ENCODE peak calls at places on chromosomes 7 and 10, in nine cellular contexts. L is ovary, H is stomach, K is K562, S is SK-N-SH, M is tibial nerve, P is A549, F is transverse colon, J is H1. W is an unnamed sample. For H3K9me3 and H3K4me1, the result is how much of the 10 kb centered on the place peaks cover.

GRCh38 chr7:135557455-135558336 is at the start of gene NUP205:
- DNase-seq in J (peak), P (peak), L (peak), K (peak), M (peak), H (peak), F (peak), S (peak), W (peak)

GRCh38 chr7:152462995-152463713 is 27.4 kb upstream of the KMT2C start:
- DNase-seq in J (peak), L (no peak), P (no peak), M (no peak), F (no peak), H (no peak), S (no peak), K (no peak), W (no peak)

GRCh38 chr7:121083138-121083789 is 94.8 kb downstream of the CPED1 start:
- DNase-seq in J (no peak), L (no peak), H (no peak), S (no peak), F (no peak), P (no peak), M (no peak), K (peak), W (no peak)

GRCh38 chr7:16770657-16771329 is 17.2 kb downstream of the TSPAN13 start:
- DNase-seq in S (no peak), F (no peak), L (no peak), H (no peak), K (no peak), J (no peak), P (no peak), M (no peak), W (no peak)

GRCh38 chr10:86966008-86966654 is 2.2 kb upstream of the ADIRF start:
- DNase-seq in H (peak), J (no peak), F (no peak), S (no peak), M (no peak), L (no peak), P (no peak), K (no peak), W (peak)

GRCh38 chr10:22681783-22682183 is 32.6 kb downstream of the PIP4K2A start:
- DNase-seq in J (no peak), K (no peak), S (no peak), P (peak), M (no peak), H (no peak), L (no peak), F (no peak), W (no peak)

GRCh38 chr7:147829021-147829420 is 761.5 kb upstream of the C7orf33 start:
- DNase-seq in L (no peak), K (no peak), H (no peak), P (no peak), S (no peak), F (no peak), J (no peak), M (no peak), W (no peak)

GRCh38 chr7:4184653-4185052 is 497.4 kb upstream of the FOXK1 start:
- DNase-seq in S (no peak), P (no peak), K (no peak), F (no peak), J (no peak), H (no peak), L (no peak), M (no peak), W (no peak)

GRCh38 chr10:15097011-15097812 is at the start of gene RPP38:
- DNase-seq in P (peak), S (peak), J (peak), K (peak), F (peak), L (peak), H (peak), M (peak), W (peak)

GRCh38 chr7:5172196-5172800 is 17.7 kb upstream of the WIPI2 start:
- DNase-seq in H (no peak), M (no peak), P (no peak), F (no peak), K (no peak), J (no peak), L (no peak), S (no peak), W (no peak)

GRCh38 chr10:22219308-22219707 is 1.5 kb upstream of the EBLN1 start:
- DNase-seq in P (no peak), F (no peak), K (no peak), L (no peak), J (no peak), H (no peak), M (no peak), S (no peak), W (no peak)

GRCh38 chr7:70072220-70072619 is 473.9 kb downstream of the AUTS2 start:
- DNase-seq in H (no peak), P (no peak), K (no peak), F (no peak), M (no peak), J (no peak), L (no peak), S (no peak), W (no peak)

GRCh38 chr10:106537866-106538265 is 626.6 kb downstream of the SORCS1 start:
- DNase-seq in J (no peak), L (no peak), H (no peak), S (no peak), P (no peak), F (no peak), K (no peak), M (no peak), W (no peak)

GRCh38 chr7:128406986-128407589 is 2.7 kb downstream of the IMPDH1 start:
- DNase-seq in S (peak), L (peak), M (no peak), K (no peak), H (no peak), P (no peak), J (no peak), F (no peak), W (no peak)

GRCh38 chr7:14974688-14975087 is 72.1 kb upstream of the DGKB start:
- DNase-seq in P (no peak), F (no peak), H (no peak), S (no peak), M (no peak), L (no peak), J (no peak), K (no peak), W (no peak)

GRCh38 chr7:151794508-151795167 is 82.3 kb downstream of the PRKAG2 start:
- DNase-seq in S (no peak), J (no peak), M (no peak), F (no peak), P (no peak), L (no peak), H (no peak), K (no peak), W (peak)

GRCh38 chr10:33337335-33337854 is 2.9 kb upstream of the NRP1 start:
- DNase-seq in P (peak), L (peak), S (no peak), H (no peak), J (no peak), K (no peak), M (peak), F (no peak), W (no peak)

GRCh38 chr10:83539528-83540308 is 599.6 kb upstream of the GHITM start:
- DNase-seq in L (peak), M (peak), J (no peak), K (no peak), P (no peak), H (no peak), F (peak), S (no peak), W (peak)

GRCh38 chr10:83536426-83536825 is 602.9 kb upstream of the GHITM start:
- DNase-seq in F (no peak), L (no peak), P (no peak), S (no peak), M (no peak), J (no peak), H (no peak), K (no peak), W (no peak)

GRCh38 chr10:83533290-83533689 is 606.0 kb upstream of the GHITM start:
- DNase-seq in H (no peak), F (no peak), L (no peak), J (no peak), M (no peak), K (no peak), S (no peak), P (no peak), W (no peak)

GRCh38 chr10:83541096-83541495 is 598.2 kb upstream of the GHITM start:
- DNase-seq in M (no peak), K (no peak), S (no peak), J (no peak), F (no peak), H (no peak), L (no peak), P (no peak), W (no peak)

GRCh38 chr10:83538047-83538446 is 601.3 kb upstream of the GHITM start:
- DNase-seq in J (no peak), L (no peak), K (no peak), P (no peak), F (no peak), S (no peak), H (no peak), M (no peak), W (no peak)
- H3K9me3 ChIP-seq in J (under half), L (under half), K (under half), P (under half), F (under half), S (under half), H (under half), M (under half), W (under half)

GRCh38 chr10:93030409-93030808 is 30.2 kb upstream of the CYP26C1 start:
- DNase-seq in J (no peak), M (no peak), F (no peak), K (no peak), S (no peak), P (peak), L (no peak), H (no peak), W (no peak)
- TF ChIP-seq EP300 in J (no peak), M (no peak), F (no peak), K (no peak), S (peak), P (no peak), L (no peak), H (no peak), W (no peak)

DNA sequence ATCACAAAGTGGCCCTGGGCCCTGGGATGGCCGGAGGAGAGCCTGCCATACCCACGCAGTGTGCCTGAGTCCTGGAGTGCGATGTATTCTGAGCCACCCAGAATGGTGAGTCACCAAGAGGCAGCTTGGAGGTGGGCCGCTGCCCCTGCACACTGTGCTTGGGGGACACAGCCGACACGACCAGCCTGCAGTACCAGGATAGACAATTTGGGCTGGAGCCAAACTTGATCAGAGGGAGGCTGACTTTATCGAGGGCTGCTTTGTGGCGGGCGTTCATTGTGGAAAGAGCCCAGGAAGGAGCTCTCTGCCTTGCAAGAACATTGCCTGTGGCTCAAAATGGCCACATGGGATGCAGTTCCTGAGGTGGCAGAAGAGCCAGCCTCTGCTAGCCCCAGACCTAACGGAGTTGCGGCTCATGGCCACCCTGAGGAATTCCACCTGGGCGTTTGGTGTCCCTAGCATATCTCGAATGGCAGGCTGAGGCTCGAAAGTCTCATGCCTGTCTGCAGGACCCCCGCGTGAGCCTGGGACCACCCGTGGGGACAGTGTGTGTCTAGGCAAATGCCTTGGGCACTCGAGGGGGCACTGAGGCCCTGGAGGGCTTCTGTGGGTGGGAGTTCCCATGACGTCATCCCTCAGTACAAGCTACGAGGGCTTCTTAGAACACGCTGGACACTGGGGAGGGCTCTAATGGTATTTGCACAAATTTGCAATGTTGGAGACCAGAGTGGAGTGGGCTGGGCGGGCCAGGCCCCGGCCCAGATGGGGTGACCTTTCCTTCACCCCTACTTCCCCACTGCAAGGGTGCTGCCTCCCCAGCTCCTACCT is 79.7 kb downstream of the LHPP start:
- DNase-seq in H (no peak), P (no peak), S (peak), K (peak), F (no peak), J (no peak), L (no peak), M (no peak), W (no peak)
- H3K4me1 ChIP-seq in H (under half), P (under half), S (under half), K (under half), F (under half), J (under half), L (under half), M (under half), W (under half)

DNA sequence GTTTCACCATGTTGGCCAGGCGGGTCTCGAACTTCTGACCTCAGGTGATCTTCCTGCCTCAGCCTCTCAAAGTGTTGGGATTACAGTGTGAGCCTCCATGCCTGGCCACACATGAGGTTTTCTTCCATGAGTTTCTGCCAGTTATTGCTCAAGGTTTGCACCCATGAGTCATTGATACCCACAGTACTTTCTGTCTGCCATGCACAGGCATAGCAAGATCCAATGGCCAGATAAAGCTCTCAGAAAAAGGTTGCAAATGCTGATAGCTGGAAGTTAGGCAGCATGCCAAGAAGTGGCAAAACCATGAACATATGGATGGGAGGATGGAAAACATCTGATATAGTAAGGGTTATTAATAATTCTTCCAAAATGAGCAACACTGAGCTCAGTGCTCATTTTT is 298.7 kb upstream of the NRG3 start:
- DNase-seq in P (no peak), M (no peak), S (no peak), H (no peak), L (no peak), F (no peak), K (no peak), J (no peak), W (no peak)
- H3K9me3 ChIP-seq in P (under half), M (under half), S (under half), H (under half), L (under half), F (under half), K (under half), J (under half), W (under half)

DNA sequence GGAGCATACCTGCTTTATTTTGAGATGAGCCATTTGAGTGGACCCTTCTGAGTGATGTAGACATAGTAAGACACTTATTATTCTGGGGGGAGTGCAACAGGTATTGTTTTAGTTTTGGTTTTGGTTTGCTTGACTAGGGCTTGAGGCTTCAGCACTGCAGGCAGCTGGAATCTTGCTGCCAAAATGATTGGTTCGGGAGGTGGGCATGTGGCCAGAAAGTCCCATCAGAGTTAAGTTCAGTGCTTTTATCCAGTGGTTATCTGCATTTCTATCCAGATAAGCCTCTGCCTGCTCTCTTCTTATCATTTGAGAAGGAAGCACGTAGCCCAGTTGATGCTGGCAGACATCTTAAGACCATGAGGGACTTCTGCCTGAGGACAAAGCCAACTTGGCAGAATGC is 9.5 kb upstream of the JAZF1 start:
- DNase-seq in H (no peak), L (no peak), K (no peak), F (no peak), S (no peak), P (no peak), J (no peak), M (no peak), W (no peak)
- TF ChIP-seq EP300 in H (no peak), L (no peak), K (no peak), F (no peak), S (no peak), P (no peak), J (no peak), M (no peak), W (no peak)

DNA sequence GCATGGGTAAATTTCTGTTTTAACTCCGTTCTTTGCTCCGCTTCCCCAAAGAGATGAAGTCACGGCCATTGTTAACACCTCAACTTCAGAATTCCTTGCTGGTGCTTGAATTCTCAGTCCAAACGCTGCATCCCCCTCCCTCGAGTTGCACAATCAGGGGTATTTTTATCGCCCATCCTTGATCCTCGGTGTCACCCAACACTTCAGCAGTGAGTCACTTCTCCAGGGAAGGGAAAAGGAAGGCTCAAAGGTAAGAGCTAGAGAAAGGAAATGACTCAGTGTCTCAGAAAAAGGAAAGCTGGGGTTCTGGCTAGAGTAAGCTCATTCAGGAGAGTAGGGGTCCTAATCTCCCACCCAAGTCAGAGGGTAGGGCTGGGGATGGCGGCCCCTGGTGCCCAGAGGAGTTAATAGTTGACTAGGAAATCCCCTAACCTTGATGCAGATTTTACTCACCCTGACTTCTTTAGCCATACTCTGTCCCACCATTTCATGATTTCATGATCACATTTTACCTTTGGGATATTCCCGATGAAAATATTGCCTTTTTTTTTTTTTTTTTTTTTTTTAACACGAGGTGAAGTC is 39.8 kb upstream of the TRIM8 start:
- DNase-seq in K (no peak), F (no peak), L (no peak), H (no peak), P (peak), J (no peak), M (no peak), S (no peak), W (peak)
- H3K4me1 ChIP-seq in K (under half), F (under half), L (under half), H (under half), P (under half), J (under half), M (under half), S (under half), W (under half)

GRCh38 chr10:131688304-131688703 is 212.5 kb upstream of the PPP2R2D start:
- DNase-seq in P (no peak), L (no peak), F (no peak), H (no peak), K (no peak), M (no peak), S (no peak), J (no peak), W (no peak)

GRCh38 chr10:131690805-131691239 is 210.0 kb upstream of the PPP2R2D start:
- DNase-seq in H (no peak), S (no peak), M (no peak), J (no peak), K (no peak), L (no peak), P (no peak), F (no peak), W (peak)

GRCh38 chr10:131689486-131689885 is 211.3 kb upstream of the PPP2R2D start:
- DNase-seq in L (no peak), J (no peak), M (no peak), P (no peak), H (no peak), S (no peak), F (no peak), K (no peak), W (peak)

GRCh38 chr10:131689954-131690669 is 210.7 kb upstream of the PPP2R2D start:
- DNase-seq in H (no peak), P (no peak), L (no peak), S (no peak), K (no peak), M (no peak), F (no peak), J (no peak), W (peak)

GRCh38 chr10:131689016-131689415 is 211.8 kb upstream of the PPP2R2D start:
- DNase-seq in M (no peak), L (no peak), K (no peak), F (no peak), H (no peak), S (no peak), J (peak), P (no peak), W (peak)
- H3K9me3 ChIP-seq in M (under half), L (under half), K (under half), F (under half), H (under half), S (under half), J (under half), P (under half), W (under half)

GRCh38 chr7:21548491-21548890 is 5.7 kb downstream of the DNAH11 start:
- DNase-seq in S (no peak), M (no peak), H (no peak), K (no peak), F (no peak), J (no peak), L (no peak), P (no peak), W (no peak)
- TF ChIP-seq EP300 in S (no peak), M (no peak), H (no peak), K (no peak), F (no peak), J (no peak), L (no peak), P (no peak), W (no peak)